ENCODE peak calls at places on chromosomes 16 and 17, in eight cellular contexts. T, I, X, A, G, F, W and M are unnamed samples.

GRCh38 chr17:46896991-46897390 is 26.0 kb upstream of the GOSR2 start:
- DNase-seq in T (no peak), I (no peak), X (no peak), A (no peak), G (no peak), F (no peak), W (no peak), M (no peak)

GRCh38 chr17:19546289-19547065 is 12.8 kb downstream of the SLC47A1 start:
- DNase-seq in T (peak; percentile 61), I (no peak), X (no peak), A (peak; percentile 11), G (peak; percentile 74), F (no peak), W (no peak), M (no peak)

GRCh38 chr16:69324013-69324531 is 6.3 kb downstream of the PDF start:
- DNase-seq in T (peak; percentile 56), I (no peak), X (no peak), A (no peak), G (peak; percentile 69), F (no peak), W (no peak), M (peak; percentile 76)

GRCh38 chr17:45734598-45734997 is 49.5 kb upstream of the CRHR1 start:
- DNase-seq in T (no peak), I (no peak), X (no peak), A (no peak), G (no peak), F (no peak), W (no peak), M (no peak)

GRCh38 chr16:67773099-67773498 is 33.3 kb downstream of the RANBP10 start:
- DNase-seq in T (no peak), I (peak; percentile 66), X (no peak), A (no peak), G (no peak), F (no peak), W (no peak), M (no peak)

GRCh38 chr17:68993112-68993511 is 37.9 kb upstream of the ABCA8 start:
- DNase-seq in T (no peak), I (peak; percentile 53), X (no peak), A (no peak), G (no peak), F (no peak), W (peak; percentile 42), M (no peak)

GRCh38 chr16:66220766-66221165 is 145.7 kb upstream of the CDH5 start:
- DNase-seq in T (no peak), I (no peak), X (no peak), A (no peak), G (no peak), F (no peak), W (no peak), M (no peak)

GRCh38 chr17:10843806-10844205 is 5.9 kb upstream of the PIRT start:
- DNase-seq in T (no peak), I (peak; percentile 45), X (peak; percentile 11), A (no peak), G (peak; percentile 62), F (no peak), W (no peak), M (no peak)

GRCh38 chr17:56597495-56597990 is 4.0 kb downstream of the NOG start:
- DNase-seq in T (no peak), I (no peak), X (peak; percentile 25), A (no peak), G (no peak), F (no peak), W (no peak), M (no peak)

GRCh38 chr16:67862623-67863583 is 9.9 kb upstream of the EDC4 start:
- DNase-seq in T (no peak), I (peak; percentile 60), X (no peak), A (no peak), G (no peak), F (peak; percentile 54), W (no peak), M (peak; percentile 93)

GRCh38 chr16:31507617-31507928 is 618 bp downstream of the RUSF1 start:
- DNase-seq in T (no peak), I (no peak), X (no peak), A (no peak), G (no peak), F (no peak), W (no peak), M (no peak)

GRCh38 chr16:11257131-11257938 is 1.3 kb upstream of the SOCS1 start:
- DNase-seq in T (peak; percentile 80), I (peak; percentile 87), X (peak; percentile 66), A (peak; percentile 79), G (peak; percentile 86), F (peak; percentile 79), W (peak; percentile 79), M (peak; percentile 89)

GRCh38 chr17:34820922-34821321 is 140.3 kb downstream of the CCT6B start:
- DNase-seq in T (no peak), I (no peak), X (no peak), A (no peak), G (no peak), F (no peak), W (no peak), M (no peak)